ENCODE peak calls at places on chromosomes 3 and 15, in four cellular contexts. One of them, this sample, is unnamed. For H3K9me3 and H3K4me1, the result is how much of the 10 kb centered on the place peaks cover.

GRCh38 chr3:186442162-186442561 is 80.1 kb upstream of the DGKG start:
- DNase-seq in suprapubic skin: no peak
- DNase-seq in stomach: peak
- DNase-seq in uterus: no peak
- DNase-seq in this sample: no peak

GRCh38 chr3:189270248-189270832 is 98.6 kb downstream of the TPRG1 start:
- DNase-seq in suprapubic skin: peak
- DNase-seq in stomach: peak
- DNase-seq in uterus: no peak
- DNase-seq in this sample: no peak

GRCh38 chr15:29713784-29714183 is 108.5 kb downstream of the TJP1 start:
- DNase-seq in suprapubic skin: no peak
- DNase-seq in stomach: no peak
- DNase-seq in uterus: no peak
- DNase-seq in this sample: no peak

GRCh38 chr15:41504751-41505492 is 8.7 kb downstream of the LTK start:
- DNase-seq in suprapubic skin: no peak
- DNase-seq in stomach: no peak
- DNase-seq in uterus: no peak
- DNase-seq in this sample: no peak

GRCh38 chr3:12869025-12869695 is 27.8 kb upstream of the RPL32 start:
- DNase-seq in suprapubic skin: no peak
- DNase-seq in stomach: peak
- DNase-seq in uterus: peak
- DNase-seq in this sample: no peak

GRCh38 chr3:131907809-131908208 is 127.0 kb downstream of the CPNE4 start:
- DNase-seq in suprapubic skin: no peak
- DNase-seq in stomach: no peak
- DNase-seq in uterus: no peak
- DNase-seq in this sample: no peak

GRCh38 chr3:130609166-130609574 is 92.2 kb downstream of the COL6A6 start:
- DNase-seq in suprapubic skin: no peak
- DNase-seq in stomach: no peak
- DNase-seq in uterus: peak
- DNase-seq in this sample: no peak

GRCh38 chr3:31571325-31571724 is 38.6 kb downstream of the STT3B start:
- DNase-seq in suprapubic skin: no peak
- DNase-seq in stomach: no peak
- DNase-seq in uterus: no peak
- DNase-seq in this sample: no peak

GRCh38 chr3:42314411-42314810 is 48.4 kb upstream of the CCK start:
- DNase-seq in suprapubic skin: no peak
- DNase-seq in stomach: no peak
- DNase-seq in uterus: no peak
- DNase-seq in this sample: no peak
- H3K9me3 ChIP-seq in suprapubic skin: under half
- H3K9me3 ChIP-seq in stomach: under half
- H3K9me3 ChIP-seq in uterus: under half
- H3K9me3 ChIP-seq in this sample: under half

GRCh38 chr15:66700802-66701421 is 1.1 kb upstream of the SMAD6 start:
- DNase-seq in suprapubic skin: peak
- DNase-seq in stomach: peak
- DNase-seq in uterus: peak
- DNase-seq in this sample: peak

GRCh38 chr15:66700412-66700801 is 1.6 kb upstream of the SMAD6 start:
- DNase-seq in suprapubic skin: no peak
- DNase-seq in stomach: no peak
- DNase-seq in uterus: no peak
- DNase-seq in this sample: no peak

GRCh38 chr15:66702035-66702769 is at the start of gene SMAD6:
- DNase-seq in suprapubic skin: peak
- DNase-seq in stomach: peak
- DNase-seq in uterus: peak
- DNase-seq in this sample: peak

GRCh38 chr15:66702770-66703539 is 919 bp downstream of the SMAD6 start:
- DNase-seq in suprapubic skin: no peak
- DNase-seq in stomach: peak
- DNase-seq in uterus: no peak
- DNase-seq in this sample: no peak

GRCh38 chr15:66701422-66702034 is 508 bp upstream of the SMAD6 start:
- DNase-seq in suprapubic skin: no peak
- DNase-seq in stomach: peak
- DNase-seq in uterus: no peak
- DNase-seq in this sample: no peak
- TF ChIP-seq POLR2A in suprapubic skin: no peak
- TF ChIP-seq POLR2A in stomach: peak
- TF ChIP-seq POLR2A in uterus: no peak
- TF ChIP-seq POLR2A in this sample: no peak

GRCh38 chr3:177147790-177148189 is 49.5 kb downstream of the TBL1XR1 start:
- DNase-seq in suprapubic skin: no peak
- DNase-seq in stomach: no peak
- DNase-seq in uterus: no peak
- DNase-seq in this sample: no peak

GRCh38 chr3:177144922-177145321 is 52.4 kb downstream of the TBL1XR1 start:
- DNase-seq in suprapubic skin: no peak
- DNase-seq in stomach: no peak
- DNase-seq in uterus: no peak
- DNase-seq in this sample: no peak

GRCh38 chr3:177145402-177145801 is 51.9 kb downstream of the TBL1XR1 start:
- DNase-seq in suprapubic skin: no peak
- DNase-seq in stomach: no peak
- DNase-seq in uterus: no peak
- DNase-seq in this sample: no peak

GRCh38 chr3:177146646-177147045 is 50.6 kb downstream of the TBL1XR1 start:
- DNase-seq in suprapubic skin: no peak
- DNase-seq in stomach: no peak
- DNase-seq in uterus: no peak
- DNase-seq in this sample: no peak

DNA sequence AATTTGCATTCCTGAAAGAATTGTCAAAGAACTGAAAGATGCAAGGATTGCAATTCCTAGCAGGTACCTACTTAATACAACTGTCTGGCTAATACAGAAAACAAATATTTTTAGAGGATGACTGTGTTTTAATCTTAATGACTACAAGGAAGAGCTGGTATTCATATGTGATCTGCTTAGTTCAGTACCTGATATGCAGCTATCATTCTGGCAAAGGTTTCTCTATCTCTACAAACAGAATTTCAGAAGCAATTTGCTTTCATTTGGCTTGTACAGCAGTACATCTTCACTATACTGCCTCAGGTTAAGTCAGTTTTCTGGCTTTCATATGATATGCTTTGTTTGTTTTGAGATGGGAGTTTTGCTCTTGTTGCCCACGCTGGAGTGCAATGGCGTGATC is 51.3 kb downstream of the TBL1XR1 start:
- DNase-seq in suprapubic skin: no peak
- DNase-seq in stomach: no peak
- DNase-seq in uterus: no peak
- DNase-seq in this sample: no peak
- H3K4me1 ChIP-seq in suprapubic skin: half or more
- H3K4me1 ChIP-seq in stomach: under half
- H3K4me1 ChIP-seq in uterus: under half
- H3K4me1 ChIP-seq in this sample: half or more

GRCh38 chr3:420584-420983 is 224.0 kb downstream of the CHL1 start:
- DNase-seq in suprapubic skin: no peak
- DNase-seq in stomach: no peak
- DNase-seq in uterus: no peak
- DNase-seq in this sample: no peak

GRCh38 chr3:426056-426455 is 229.5 kb downstream of the CHL1 start:
- DNase-seq in suprapubic skin: no peak
- DNase-seq in stomach: no peak
- DNase-seq in uterus: no peak
- DNase-seq in this sample: no peak

GRCh38 chr3:427128-427527 is 230.6 kb downstream of the CHL1 start:
- DNase-seq in suprapubic skin: no peak
- DNase-seq in stomach: no peak
- DNase-seq in uterus: no peak
- DNase-seq in this sample: no peak

GRCh38 chr3:430186-430585 is 233.6 kb downstream of the CHL1 start:
- DNase-seq in suprapubic skin: no peak
- DNase-seq in stomach: no peak
- DNase-seq in uterus: no peak
- DNase-seq in this sample: no peak

DNA sequence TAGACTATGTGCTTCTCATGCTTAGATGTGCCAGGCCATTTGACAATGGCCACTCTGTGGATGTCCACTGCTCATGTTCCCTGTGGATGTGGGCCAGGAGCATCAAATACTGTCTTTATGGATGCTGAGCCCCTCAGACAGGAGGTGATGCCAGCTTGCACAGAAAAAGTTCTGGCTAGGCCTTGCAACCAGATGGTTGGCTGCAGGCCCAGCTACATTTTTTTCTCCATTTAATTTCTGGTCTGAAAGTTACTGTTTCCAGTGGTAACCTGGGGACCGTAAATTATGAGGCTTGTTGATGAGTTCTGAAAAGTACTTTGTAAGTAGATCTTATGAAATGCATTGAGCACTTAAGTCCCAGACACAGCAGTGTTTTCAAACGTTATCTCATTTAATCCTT is 228.5 kb downstream of the CHL1 start:
- DNase-seq in suprapubic skin: no peak
- DNase-seq in stomach: no peak
- DNase-seq in uterus: no peak
- DNase-seq in this sample: no peak
- H3K9me3 ChIP-seq in suprapubic skin: under half
- H3K9me3 ChIP-seq in stomach: under half
- H3K9me3 ChIP-seq in uterus: under half
- H3K9me3 ChIP-seq in this sample: under half

GRCh38 chr3:136624894-136625815 is 127.0 kb downstream of the STAG1 start:
- DNase-seq in suprapubic skin: no peak
- DNase-seq in stomach: no peak
- DNase-seq in uterus: no peak
- DNase-seq in this sample: no peak
- TF ChIP-seq POLR2A in suprapubic skin: no peak
- TF ChIP-seq POLR2A in stomach: no peak
- TF ChIP-seq POLR2A in uterus: no peak
- TF ChIP-seq POLR2A in this sample: no peak